ENCODE peak calls at places on chromosomes 6 and 20, in eight cellular contexts. K is right atrium auricular region, S is PC-9, U is GM20000, N is B cell, I is lower lobe of right lung, Y is fibroblast of villous mesenchyme, T is glutamatergic neuron. V is an unnamed sample.

GRCh38 chr20:49319204-49319809 is 41.5 kb upstream of the ZNFX1 start:
- DNase-seq in U (no peak), S (no peak), N (no peak), I (no peak), Y (no peak), K (no peak), T (no peak), V (no peak)

GRCh38 chr6:142871910-142872331 is 73.1 kb downstream of the HIVEP2 start:
- DNase-seq in K (peak), I (no peak), U (peak), S (no peak), Y (peak), T (no peak), N (no peak), V (peak)

GRCh38 chr6:41386594-41386993 is 51.2 kb downstream of the NCR2 start:
- DNase-seq in I (no peak), K (no peak), U (no peak), N (no peak), S (no peak), Y (no peak), T (no peak), V (no peak)

GRCh38 chr6:30260036-30260504 is 46.9 kb upstream of the TRIM26 start:
- DNase-seq in T (peak), S (no peak), I (peak), N (no peak), Y (peak), K (no peak), U (peak), V (no peak)

GRCh38 chr6:72661408-72661807 is 39.5 kb downstream of the KCNQ5 start:
- DNase-seq in N (no peak), U (no peak), K (no peak), T (no peak), S (no peak), Y (no peak), I (no peak), V (no peak)

GRCh38 chr6:29227235-29227634 is 56.5 kb downstream of the OR2J2 start:
- DNase-seq in K (no peak), T (no peak), S (no peak), I (no peak), Y (no peak), N (no peak), U (no peak), V (no peak)

GRCh38 chr6:156396068-156396771 is 381.0 kb upstream of the ARID1B start:
- DNase-seq in Y (no peak), I (no peak), U (peak), T (no peak), S (no peak), N (peak), K (no peak), V (no peak)

GRCh38 chr6:26312501-26313390 is 52.3 kb upstream of the BTN3A2 start:
- DNase-seq in S (peak), Y (peak), T (peak), I (peak), K (peak), N (no peak), U (no peak), V (peak)

GRCh38 chr20:47747663-47748031 is 37.6 kb downstream of the SULF2 start:
- DNase-seq in U (no peak), I (no peak), S (no peak), N (no peak), K (no peak), T (no peak), Y (no peak), V (no peak)

GRCh38 chr20:47720636-47721427 is 64.4 kb downstream of the SULF2 start:
- DNase-seq in S (no peak), N (no peak), I (no peak), Y (peak), K (no peak), U (no peak), T (no peak), V (no peak)

GRCh38 chr20:46562373-46563169 is 12.1 kb upstream of the OCSTAMP start:
- DNase-seq in N (peak), U (peak), Y (peak), T (peak), K (peak), I (peak), S (peak), V (peak)

GRCh38 chr6:167152858-167153257 is 4.9 kb downstream of the GPR31 start:
- DNase-seq in K (no peak), N (no peak), U (peak), Y (no peak), S (no peak), I (no peak), T (no peak), V (no peak)

GRCh38 chr6:169777896-169778295 is 26.5 kb downstream of the ERMARD start:
- DNase-seq in U (no peak), T (no peak), I (no peak), K (no peak), Y (no peak), N (no peak), S (no peak), V (no peak)

GRCh38 chr6:56766806-56767178 is 124.1 kb upstream of the DST start:
- DNase-seq in K (no peak), Y (peak), I (no peak), U (peak), S (peak), T (no peak), N (no peak), V (no peak)

GRCh38 chr20:20199338-20200160 is 147.2 kb downstream of the CFAP61 start:
- DNase-seq in S (no peak), U (no peak), N (no peak), I (no peak), K (no peak), Y (peak), T (peak), V (no peak)

GRCh38 chr6:33278810-33279209 is 1.9 kb downstream of the B3GALT4 start:
- DNase-seq in S (no peak), T (no peak), Y (no peak), K (no peak), N (no peak), U (no peak), I (no peak), V (no peak)

GRCh38 chr20:42254673-42255072 is 636.5 kb upstream of the CHD6 start:
- DNase-seq in T (no peak), S (no peak), I (no peak), U (no peak), Y (no peak), K (no peak), N (no peak), V (no peak)

GRCh38 chr6:24963887-24964570 is 28.3 kb upstream of the RIPOR2 start:
- DNase-seq in I (no peak), S (no peak), K (no peak), T (no peak), Y (no peak), U (no peak), N (no peak), V (no peak)

GRCh38 chr6:14824060-14824834 is 421.6 kb upstream of the JARID2 start:
- DNase-seq in S (no peak), Y (no peak), K (no peak), U (no peak), T (no peak), I (no peak), N (no peak), V (no peak)

GRCh38 chr6:24274441-24275083 is 83.3 kb downstream of the DCDC2 start:
- DNase-seq in N (no peak), Y (peak), S (no peak), T (no peak), I (no peak), U (no peak), K (no peak), V (no peak)

DNA sequence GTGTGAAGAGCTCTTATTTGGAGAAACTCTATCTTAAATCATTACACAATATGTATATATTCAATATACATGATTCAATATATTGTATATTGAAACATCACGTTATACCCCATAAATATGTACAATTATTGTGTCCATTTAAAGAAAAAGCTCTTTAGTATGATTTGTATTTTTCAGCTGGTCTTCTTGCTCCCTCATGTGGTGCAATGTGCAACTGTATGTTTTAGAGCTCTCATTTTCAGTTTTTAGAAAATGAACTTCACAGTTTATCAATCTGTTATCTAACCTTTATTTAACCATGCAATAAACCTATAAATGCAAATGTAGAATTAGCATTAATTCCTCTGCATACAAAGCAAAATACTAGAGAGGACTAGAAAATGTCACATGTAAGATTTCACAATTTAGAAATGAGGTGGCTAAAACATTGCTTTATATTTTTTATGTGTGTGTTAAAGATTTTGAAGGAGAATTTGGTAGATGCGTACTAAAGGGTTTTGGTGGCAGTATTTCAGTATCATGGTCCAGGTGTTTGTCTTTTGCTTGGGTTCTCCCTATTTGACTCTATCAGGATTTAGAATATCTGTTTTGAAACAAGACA is 167.1 kb downstream of the PHF3 start:
- DNase-seq in K (no peak), S (no peak), Y (peak), N (no peak), U (peak), I (no peak), T (no peak), V (peak)
- TF ChIP-seq CTCF in K (no peak), S (peak), Y (peak), N (peak), U (no peak), I (peak), T (peak), V (no peak)

DNA sequence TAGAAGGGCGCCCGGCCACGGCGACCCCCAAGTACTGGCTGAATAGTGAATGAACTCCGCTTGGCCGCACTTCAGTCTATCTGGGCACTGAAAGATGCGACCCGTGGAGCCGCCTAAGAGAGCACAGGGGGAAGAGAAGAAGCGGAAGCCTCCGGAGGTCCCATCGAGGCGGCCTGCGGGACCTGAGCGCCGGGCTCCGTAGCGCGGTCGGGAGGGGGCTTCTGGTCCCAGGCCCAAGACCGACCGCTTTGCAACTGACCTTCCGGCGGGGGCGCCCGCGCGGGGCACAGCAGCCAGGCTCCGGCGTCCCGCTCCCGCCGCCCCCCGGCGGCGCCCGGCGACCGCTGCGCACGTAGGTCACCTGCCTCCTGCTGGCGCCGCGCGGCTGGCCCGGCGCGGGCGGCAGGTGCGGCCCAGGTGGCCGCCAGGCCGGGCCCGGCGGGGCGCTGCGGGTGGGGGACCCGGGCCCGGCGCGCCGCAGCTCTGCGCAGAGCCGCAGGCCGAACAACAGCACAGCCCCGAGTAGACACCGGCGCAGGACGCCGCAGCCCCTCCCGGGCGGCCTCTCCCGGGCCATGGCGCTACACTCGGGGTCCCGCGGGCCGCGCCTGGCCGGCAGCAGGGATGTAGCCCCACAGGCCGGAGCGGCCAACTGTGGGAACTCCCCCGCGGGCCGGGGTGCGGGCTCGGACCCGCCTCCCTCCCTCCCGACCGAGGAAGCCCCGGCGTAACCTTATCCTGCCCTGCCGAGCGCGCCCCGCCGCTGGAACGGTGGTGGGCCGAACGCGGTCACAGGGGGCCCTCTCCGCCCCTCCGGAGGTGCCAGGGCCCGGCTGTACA is at the start of gene METTL24:
- DNase-seq in U (peak), I (peak), T (peak), N (peak), S (no peak), K (no peak), Y (no peak), V (peak)
- TF ChIP-seq CTCF in U (no peak), I (no peak), T (no peak), N (no peak), S (no peak), K (no peak), Y (no peak), V (no peak)

DNA sequence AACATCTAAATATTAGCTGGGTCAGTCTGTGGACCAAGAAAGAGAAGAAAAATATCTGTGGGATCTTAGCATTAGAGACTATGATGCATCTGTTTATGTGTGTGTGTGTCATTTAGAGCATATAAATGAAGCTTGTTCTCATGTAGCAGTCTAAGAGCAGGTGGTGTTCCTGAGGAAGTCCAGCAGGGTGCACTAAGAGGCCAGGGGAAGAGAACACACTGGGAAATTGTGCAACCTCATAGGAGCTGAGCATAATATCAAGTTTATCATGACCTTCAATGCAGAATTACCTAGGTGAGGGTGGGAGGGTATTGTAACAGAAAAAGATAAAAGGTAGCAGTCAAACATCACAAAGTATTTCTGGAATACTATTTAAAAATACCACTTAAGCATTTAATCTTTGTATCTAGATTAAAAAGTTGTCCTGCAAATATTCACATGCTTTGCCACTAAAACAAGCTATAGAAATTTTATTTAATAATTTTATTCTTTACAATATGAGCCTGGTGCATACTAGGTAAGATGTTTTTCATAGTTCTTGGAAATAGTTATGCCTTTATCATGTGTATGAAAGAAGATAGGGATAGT is 80.5 kb downstream of the SMPDL3A start:
- DNase-seq in N (no peak), K (no peak), I (no peak), U (peak), S (peak), Y (peak), T (peak), V (peak)
- TF ChIP-seq CTCF in N (no peak), K (no peak), I (peak), U (peak), S (peak), Y (peak), T (peak), V (peak)

DNA sequence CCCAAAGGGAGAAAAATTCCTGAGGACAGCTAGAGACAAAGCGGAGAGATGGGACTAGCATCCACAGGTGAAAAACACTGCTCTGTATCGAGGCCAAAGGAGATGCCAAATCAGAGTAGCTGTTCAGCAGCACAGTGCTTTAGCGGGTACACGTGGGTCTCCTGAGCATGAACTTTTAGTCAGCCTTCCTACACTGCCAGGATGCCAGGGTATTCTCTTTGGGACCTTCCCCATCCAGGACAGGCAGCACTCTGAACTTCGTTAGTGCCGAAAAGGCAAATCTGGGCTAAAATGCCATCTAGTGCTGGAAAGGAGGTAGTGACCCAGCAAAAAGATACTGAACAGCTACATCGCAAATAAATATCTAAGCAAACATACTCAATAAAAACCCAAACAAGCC is 64.9 kb downstream of the C6orf58 start:
- DNase-seq in U (peak), N (no peak), K (no peak), T (peak), I (no peak), S (no peak), Y (peak), V (peak)
- TF ChIP-seq CTCF in U (peak), N (peak), K (no peak), T (peak), I (peak), S (peak), Y (peak), V (peak)

GRCh38 chr6:17446713-17447112 is 53.3 kb downstream of the CAP2 start:
- DNase-seq in I (no peak), Y (no peak), K (no peak), N (no peak), T (no peak), S (no peak), U (no peak), V (no peak)
- TF ChIP-seq CTCF in I (no peak), Y (no peak), K (no peak), N (no peak), T (no peak), S (no peak), U (no peak), V (no peak)

DNA sequence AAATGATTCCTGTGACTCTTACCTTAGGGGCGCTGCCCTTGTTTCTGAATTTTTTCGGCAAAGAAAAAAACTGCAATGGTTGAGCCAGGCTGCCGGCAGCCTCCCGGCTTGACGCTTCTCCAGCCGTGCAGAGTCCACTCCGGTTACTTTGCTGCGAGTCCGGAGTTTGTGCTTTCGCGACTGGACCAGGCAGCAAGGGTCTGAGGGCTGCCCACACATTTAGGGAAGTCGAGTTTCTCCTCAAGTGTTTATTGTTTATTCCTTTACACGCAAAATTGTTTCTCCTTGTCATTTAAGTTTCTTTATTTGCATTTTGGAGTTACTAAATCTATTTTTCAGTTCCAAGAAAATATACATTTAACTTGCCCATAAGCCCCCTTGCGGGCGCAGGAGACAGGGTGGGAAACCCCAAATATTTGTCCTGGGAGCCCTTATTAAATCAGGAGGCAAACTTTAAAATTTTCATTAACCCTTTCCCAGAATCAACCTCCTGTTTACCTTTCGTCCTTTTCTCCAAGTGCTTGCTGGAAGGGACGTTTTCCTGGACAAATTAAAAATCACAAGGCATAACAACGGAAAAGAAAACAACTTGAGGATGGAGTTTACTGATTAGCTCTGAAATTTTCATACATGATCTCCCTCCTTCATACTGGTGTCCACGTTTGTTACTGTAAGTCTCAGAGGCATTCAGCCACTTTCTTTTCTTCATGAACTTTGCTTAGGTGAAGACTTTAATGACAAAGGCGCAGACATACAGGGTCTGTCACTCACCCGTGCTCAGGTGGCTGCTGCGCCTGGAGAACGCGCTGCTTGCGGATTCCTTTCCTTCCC is 1.7 kb upstream of the PDE10A start:
- DNase-seq in K (no peak), I (no peak), T (no peak), U (no peak), Y (no peak), S (no peak), N (no peak), V (peak)
- TF ChIP-seq CTCF in K (no peak), I (no peak), T (peak), U (no peak), Y (no peak), S (no peak), N (no peak), V (no peak)

V was measured in Calu3.